ENCODE peak calls at places on chromosomes 12 and 14, in nine cellular contexts. W, N, L, A, F, K, Y, Z and P are unnamed samples.

GRCh38 chr12:13079440-13079906 is 24.0 kb downstream of the GSG1 start:
- DNase-seq in W (no peak), N (no peak), L (no peak), A (no peak), F (no peak), K (peak), Y (no peak), Z (no peak), P (no peak)

GRCh38 chr14:33686856-33687255 is 264.0 kb downstream of the EGLN3 start:
- DNase-seq in W (no peak), N (no peak), L (no peak), A (no peak), F (no peak), K (no peak), Y (no peak), Z (peak), P (no peak)

GRCh38 chr12:93502802-93503623 is 35.7 kb downstream of the MRPL42 start:
- DNase-seq in W (no peak), N (no peak), L (peak), A (no peak), F (peak), K (no peak), Y (peak), Z (peak), P (no peak)

GRCh38 chr14:67352055-67352454 is 7.5 kb downstream of the ATP6V1D start:
- DNase-seq in W (no peak), N (no peak), L (no peak), A (no peak), F (no peak), K (no peak), Y (no peak), Z (no peak), P (no peak)

GRCh38 chr12:16369156-16369555 is 21.7 kb downstream of the MGST1 start:
- DNase-seq in W (no peak), N (no peak), L (no peak), A (no peak), F (no peak), K (no peak), Y (no peak), Z (no peak), P (no peak)

GRCh38 chr12:79008591-79008990 is 144.0 kb downstream of the SYT1 start:
- DNase-seq in W (no peak), N (no peak), L (no peak), A (no peak), F (no peak), K (no peak), Y (no peak), Z (no peak), P (no peak)

GRCh38 chr12:75087656-75088055 is 122.0 kb downstream of the KCNC2 start:
- DNase-seq in W (no peak), N (no peak), L (peak), A (no peak), F (no peak), K (no peak), Y (peak), Z (peak), P (no peak)

GRCh38 chr14:64438181-64438839 is 27.0 kb upstream of the AKAP5 start:
- DNase-seq in W (no peak), N (peak), L (peak), A (peak), F (no peak), K (peak), Y (peak), Z (peak), P (no peak)

GRCh38 chr14:52235434-52235833 is 32.1 kb upstream of the PTGDR start:
- DNase-seq in W (no peak), N (no peak), L (no peak), A (no peak), F (no peak), K (no peak), Y (no peak), Z (no peak), P (no peak)

GRCh38 chr14:81298122-81298521 is 77.4 kb upstream of the GTF2A1 start:
- DNase-seq in W (no peak), N (no peak), L (no peak), A (no peak), F (no peak), K (no peak), Y (no peak), Z (no peak), P (no peak)

GRCh38 chr12:93699271-93700141 is 22.3 kb downstream of the CRADD start:
- DNase-seq in W (no peak), N (peak), L (no peak), A (no peak), F (no peak), K (peak), Y (peak), Z (peak), P (no peak)

GRCh38 chr12:81500788-81501187 is 258.4 kb downstream of the PPFIA2 start:
- DNase-seq in W (no peak), N (no peak), L (no peak), A (no peak), F (no peak), K (no peak), Y (no peak), Z (no peak), P (no peak)

GRCh38 chr12:28051516-28052456 is 79.3 kb upstream of the PTHLH start:
- DNase-seq in W (no peak), N (no peak), L (no peak), A (no peak), F (no peak), K (no peak), Y (no peak), Z (peak), P (no peak)

GRCh38 chr12:89160716-89161123 is 191.6 kb downstream of the DUSP6 start:
- DNase-seq in W (peak), N (no peak), L (peak), A (peak), F (no peak), K (peak), Y (peak), Z (peak), P (peak)

GRCh38 chr14:71890541-71890940 is 41.7 kb upstream of the RGS6 start:
- DNase-seq in W (no peak), N (no peak), L (no peak), A (no peak), F (no peak), K (no peak), Y (no peak), Z (no peak), P (no peak)

GRCh38 chr12:47377414-47378221 is 297.9 kb upstream of the AMIGO2 start:
- DNase-seq in W (no peak), N (peak), L (peak), A (peak), F (no peak), K (no peak), Y (peak), Z (peak), P (peak)

GRCh38 chr12:4220489-4220888 is 53.1 kb upstream of the CCND2 start:
- DNase-seq in W (no peak), N (no peak), L (no peak), A (peak), F (peak), K (no peak), Y (no peak), Z (no peak), P (no peak)

GRCh38 chr12:55700255-55701018 is 7.3 kb downstream of the ITGA7 start:
- DNase-seq in W (no peak), N (no peak), L (no peak), A (no peak), F (no peak), K (no peak), Y (peak), Z (no peak), P (no peak)

GRCh38 chr12:124621296-124621660 is 53.9 kb upstream of the NCOR2 start:
- DNase-seq in W (peak), N (no peak), L (no peak), A (peak), F (no peak), K (no peak), Y (no peak), Z (peak), P (peak)

GRCh38 chr12:124622326-124622725 is 54.9 kb upstream of the NCOR2 start:
- DNase-seq in W (no peak), N (no peak), L (no peak), A (no peak), F (no peak), K (no peak), Y (no peak), Z (no peak), P (peak)

GRCh38 chr12:124622764-124623163 is 55.4 kb upstream of the NCOR2 start:
- DNase-seq in W (peak), N (no peak), L (no peak), A (no peak), F (no peak), K (no peak), Y (no peak), Z (no peak), P (no peak)

GRCh38 chr12:124624823-124625222 is 57.4 kb upstream of the NCOR2 start:
- DNase-seq in W (no peak), N (no peak), L (no peak), A (no peak), F (no peak), K (no peak), Y (no peak), Z (no peak), P (no peak)

DNA sequence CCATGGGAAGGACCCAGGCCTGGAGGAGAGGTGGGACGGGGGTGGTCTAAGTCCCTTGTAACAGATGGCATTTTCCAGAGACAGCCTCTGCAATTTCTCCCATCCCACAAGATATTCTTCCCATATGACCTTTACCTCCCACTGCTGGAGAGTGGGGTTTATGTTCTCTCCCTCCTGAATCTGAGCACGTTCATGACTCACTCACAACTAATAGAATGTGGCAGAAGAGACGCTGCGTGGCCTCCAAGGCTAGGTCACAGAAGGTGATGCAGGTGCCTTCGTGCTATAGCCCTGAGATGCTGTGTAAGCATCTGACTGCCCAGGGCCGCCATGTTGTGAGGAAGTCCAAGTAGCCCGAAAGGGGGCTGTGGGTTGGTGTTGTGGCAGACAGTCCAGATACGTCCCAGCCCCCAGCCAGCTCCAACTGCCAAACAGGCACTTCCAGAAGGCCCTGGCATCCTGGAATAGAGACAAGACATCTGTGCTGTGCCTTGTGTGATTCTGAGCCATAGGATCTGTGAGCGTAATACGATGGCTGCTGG is 56.0 kb upstream of the NCOR2 start:
- DNase-seq in W (no peak), N (no peak), L (no peak), A (no peak), F (no peak), K (peak), Y (no peak), Z (no peak), P (no peak)
- TF ChIP-seq CTCF in W (no peak), N (no peak), L (no peak), A (no peak), F (no peak), K (no peak), Y (no peak), Z (no peak), P (no peak)

GRCh38 chr14:72942934-72943333 is 16.7 kb downstream of the DCAF4 start:
- DNase-seq in W (no peak), N (no peak), L (no peak), A (no peak), F (no peak), K (no peak), Y (no peak), Z (no peak), P (no peak)
- TF ChIP-seq CTCF in W (no peak), N (no peak), L (no peak), A (no peak), F (no peak), K (no peak), Y (no peak), Z (no peak), P (no peak)

GRCh38 chr14:77864580-77864979 is 64.7 kb downstream of the ADCK1 start:
- DNase-seq in W (no peak), N (no peak), L (no peak), A (no peak), F (no peak), K (no peak), Y (no peak), Z (no peak), P (no peak)

GRCh38 chr14:77862154-77862783 is 62.4 kb downstream of the ADCK1 start:
- DNase-seq in W (peak), N (peak), L (peak), A (peak), F (peak), K (peak), Y (peak), Z (peak), P (peak)

GRCh38 chr14:77866932-77867331 is 67.0 kb downstream of the ADCK1 start:
- DNase-seq in W (no peak), N (no peak), L (no peak), A (no peak), F (no peak), K (no peak), Y (no peak), Z (no peak), P (no peak)

GRCh38 chr14:77865455-77865854 is 65.5 kb downstream of the ADCK1 start:
- DNase-seq in W (no peak), N (no peak), L (no peak), A (no peak), F (no peak), K (no peak), Y (no peak), Z (no peak), P (no peak)

GRCh38 chr14:77864085-77864484 is 64.2 kb downstream of the ADCK1 start:
- DNase-seq in W (no peak), N (no peak), L (no peak), A (no peak), F (no peak), K (no peak), Y (no peak), Z (no peak), P (no peak)
- TF ChIP-seq CTCF in W (no peak), N (no peak), L (no peak), A (no peak), F (no peak), K (no peak), Y (no peak), Z (no peak), P (no peak)

GRCh38 chr14:76472199-76472723 is 96.3 kb downstream of the ESRRB start:
- DNase-seq in W (no peak), N (no peak), L (no peak), A (no peak), F (no peak), K (no peak), Y (no peak), Z (no peak), P (no peak)

GRCh38 chr14:76467843-76468242 is 91.9 kb downstream of the ESRRB start:
- DNase-seq in W (no peak), N (no peak), L (no peak), A (no peak), F (no peak), K (no peak), Y (no peak), Z (no peak), P (no peak)

DNA sequence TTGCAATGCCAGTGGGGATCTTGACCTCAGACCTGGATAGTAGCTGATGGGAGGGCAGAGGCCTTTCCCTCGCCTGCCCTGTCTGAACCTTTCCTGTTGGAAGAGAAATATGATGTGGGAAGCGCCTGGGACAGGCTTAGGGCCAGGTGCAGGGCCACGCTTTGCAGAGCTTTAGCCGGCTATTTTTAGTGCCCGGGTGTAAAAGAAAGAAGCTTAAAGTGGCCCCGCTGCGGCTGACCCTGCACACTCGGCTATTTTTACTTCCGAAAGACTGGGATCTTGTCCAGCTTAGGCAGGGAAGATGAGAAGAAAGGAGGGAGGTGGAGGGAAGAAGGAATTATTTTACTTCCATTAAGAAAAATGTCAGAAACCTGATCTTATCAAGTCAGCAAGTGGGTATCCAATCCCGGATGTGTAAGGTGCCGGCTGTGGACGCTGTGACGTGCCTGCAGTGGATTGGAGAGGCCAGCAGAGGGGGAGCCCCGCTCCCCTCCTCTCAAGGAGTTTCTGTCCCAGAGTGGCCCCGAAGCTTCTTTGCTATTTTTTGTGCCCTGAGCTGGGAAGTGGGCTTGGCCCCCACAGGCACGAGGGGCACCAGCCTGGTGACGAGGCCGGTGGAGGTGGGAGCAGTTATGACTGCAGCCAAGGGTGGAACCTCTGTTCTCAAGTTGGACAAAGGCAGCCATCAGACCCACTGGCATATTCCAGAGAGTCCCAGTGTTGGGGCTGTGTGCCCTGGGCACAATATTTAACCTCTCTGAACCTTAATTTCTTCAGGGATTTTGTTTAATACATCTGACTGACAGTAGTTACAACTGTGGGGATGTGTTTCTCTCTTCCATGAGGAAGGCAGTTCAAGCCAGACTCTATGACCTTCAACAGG is 97.7 kb downstream of the ESRRB start:
- DNase-seq in W (no peak), N (no peak), L (no peak), A (no peak), F (no peak), K (no peak), Y (no peak), Z (peak), P (no peak)
- TF ChIP-seq CTCF in W (peak), N (peak), L (no peak), A (no peak), F (peak), K (no peak), Y (peak), Z (no peak), P (peak)

DNA sequence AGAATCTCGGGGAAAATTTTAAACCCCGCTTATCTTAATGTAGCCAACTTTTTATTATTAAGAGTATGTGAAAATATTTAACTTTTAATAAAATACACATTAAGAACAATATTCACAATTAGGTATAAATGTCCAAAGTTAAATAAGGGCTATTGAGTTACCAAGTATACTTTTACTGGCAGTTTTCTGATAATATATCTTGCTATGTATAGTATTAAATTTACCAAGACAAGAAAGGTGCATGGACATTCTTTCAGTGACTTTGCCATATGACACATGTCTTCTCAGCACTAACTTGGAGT is 115.4 kb downstream of the MON2 start:
- DNase-seq in W (no peak), N (no peak), L (no peak), A (no peak), F (no peak), K (no peak), Y (no peak), Z (no peak), P (no peak)
- TF ChIP-seq CTCF in W (no peak), N (no peak), L (peak), A (no peak), F (no peak), K (peak), Y (peak), Z (no peak), P (no peak)

DNA sequence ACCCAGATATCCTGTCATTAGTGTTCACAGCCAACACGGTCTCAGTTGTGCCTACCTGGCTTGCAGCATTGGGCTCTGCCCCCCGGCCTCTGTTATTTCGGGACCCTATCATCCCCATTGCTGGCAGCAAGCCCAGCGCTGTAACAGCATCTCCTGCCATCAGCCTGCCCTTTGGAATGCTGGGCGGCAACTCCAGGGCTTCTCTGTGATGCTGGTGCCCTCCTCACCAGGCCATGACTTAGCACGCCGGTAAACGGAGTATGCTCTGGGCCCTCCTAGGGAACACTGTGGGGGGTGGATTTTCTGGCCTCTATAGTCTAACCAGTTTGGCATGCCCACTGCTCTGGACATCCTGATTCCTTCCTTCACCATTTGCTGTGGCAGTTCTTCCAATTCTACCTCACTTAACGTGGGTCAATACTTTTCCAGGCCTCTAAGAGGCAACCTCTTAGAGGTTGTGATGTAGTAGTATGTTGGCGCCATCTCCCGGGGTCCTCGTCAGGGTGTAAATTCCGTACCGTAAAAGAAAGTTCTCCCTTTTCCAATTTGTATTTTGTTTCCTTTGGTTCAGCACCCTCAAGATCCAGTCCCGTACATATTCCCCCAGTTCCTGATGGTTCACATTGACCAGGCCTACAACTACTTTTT is 80.0 kb downstream of the SINHCAF start:
- DNase-seq in W (no peak), N (no peak), L (peak), A (no peak), F (no peak), K (no peak), Y (no peak), Z (no peak), P (no peak)
- TF ChIP-seq CTCF in W (no peak), N (peak), L (no peak), A (no peak), F (peak), K (no peak), Y (no peak), Z (peak), P (no peak)

GRCh38 chr14:36022765-36023415 is 153.6 kb downstream of the PTCSC3 start:
- DNase-seq in W (no peak), N (no peak), L (no peak), A (no peak), F (no peak), K (no peak), Y (no peak), Z (no peak), P (no peak)

GRCh38 chr14:36028665-36029064 is 147.9 kb downstream of the PTCSC3 start:
- DNase-seq in W (no peak), N (no peak), L (no peak), A (no peak), F (no peak), K (no peak), Y (no peak), Z (no peak), P (no peak)

GRCh38 chr14:36027354-36027753 is 149.2 kb downstream of the PTCSC3 start:
- DNase-seq in W (no peak), N (no peak), L (no peak), A (no peak), F (no peak), K (no peak), Y (no peak), Z (no peak), P (no peak)

GRCh38 chr14:36028218-36028617 is 148.3 kb downstream of the PTCSC3 start:
- DNase-seq in W (no peak), N (no peak), L (peak), A (no peak), F (no peak), K (no peak), Y (no peak), Z (no peak), P (no peak)
- TF ChIP-seq CTCF in W (no peak), N (no peak), L (peak), A (no peak), F (no peak), K (no peak), Y (no peak), Z (no peak), P (no peak)

GRCh38 chr14:72945628-72946027 is 19.4 kb downstream of the DCAF4 start:
- DNase-seq in W (no peak), N (no peak), L (no peak), A (no peak), F (no peak), K (no peak), Y (no peak), Z (no peak), P (no peak)

GRCh38 chr14:72946491-72946890 is 20.2 kb downstream of the DCAF4 start:
- DNase-seq in W (no peak), N (no peak), L (no peak), A (no peak), F (no peak), K (no peak), Y (no peak), Z (peak), P (no peak)

GRCh38 chr14:72952171-72952570 is 25.9 kb downstream of the DCAF4 start:
- DNase-seq in W (no peak), N (no peak), L (no peak), A (no peak), F (no peak), K (no peak), Y (no peak), Z (no peak), P (no peak)

GRCh38 chr14:72947366-72948160 is 21.3 kb downstream of the DCAF4 start:
- DNase-seq in W (no peak), N (no peak), L (no peak), A (no peak), F (no peak), K (no peak), Y (no peak), Z (peak), P (no peak)

GRCh38 chr14:72948481-72949138 is 22.3 kb downstream of the DCAF4 start:
- DNase-seq in W (no peak), N (peak), L (peak), A (peak), F (peak), K (no peak), Y (peak), Z (peak), P (peak)
- TF ChIP-seq CTCF in W (peak), N (peak), L (peak), A (no peak), F (peak), K (peak), Y (peak), Z (peak), P (peak)